ENCODE peak calls at places on chromosomes 7 and 10, in nine cellular contexts. A is suprapubic skin; E is CD8-positive, alpha-beta T cell; F is upper lobe of right lung; J is GM23338; V is K562; B is spleen; K is endodermal cell; L is fibroblast of lung. N is an unnamed sample. For H3K27me3 and H3K4me1, the result is how much of the 10 kb centered on the place peaks cover.

GRCh38 chr10:110642980-110643655 is 1.0 kb upstream of the RBM20 start:
- DNase-seq in K (peak), A (no peak), L (peak), F (no peak), E (no peak), J (peak), B (no peak), V (no peak), N (no peak)

GRCh38 chr10:31620236-31621151 is 301.5 kb downstream of the ZEB1 start:
- DNase-seq in F (no peak), A (peak), V (peak), L (peak), K (peak), E (no peak), J (peak), B (peak), N (no peak)

GRCh38 chr7:151598045-151598444 is 78.3 kb upstream of the RHEB start:
- DNase-seq in K (no peak), B (no peak), F (no peak), L (peak), J (no peak), V (no peak), A (no peak), E (no peak), N (no peak)

GRCh38 chr10:26790596-26790995 is 70.2 kb downstream of the ABI1 start:
- DNase-seq in B (no peak), A (no peak), L (peak), F (no peak), J (no peak), K (no peak), V (no peak), E (no peak), N (no peak)

GRCh38 chr7:143499246-143499645 is 21.6 kb downstream of the TAS2R41 start:
- DNase-seq in V (no peak), F (no peak), E (no peak), L (peak), B (no peak), A (no peak), K (no peak), J (no peak), N (no peak)

GRCh38 chr7:8365499-8366110 is 67.8 kb upstream of the NXPH1 start:
- DNase-seq in B (no peak), V (peak), A (no peak), J (peak), E (no peak), F (no peak), K (no peak), L (no peak), N (no peak)

GRCh38 chr7:51028128-51028830 is 245.6 kb upstream of the GRB10 start:
- DNase-seq in B (no peak), E (no peak), K (no peak), L (no peak), F (peak), A (no peak), V (no peak), J (no peak), N (no peak)

GRCh38 chr7:13641699-13642098 is 347.8 kb downstream of the ETV1 start:
- DNase-seq in E (no peak), K (no peak), F (no peak), V (no peak), A (no peak), L (peak), B (no peak), J (no peak), N (no peak)

GRCh38 chr7:83918142-83918541 is 269.2 kb upstream of the SEMA3E start:
- DNase-seq in F (no peak), J (no peak), A (no peak), B (no peak), K (no peak), L (no peak), E (no peak), V (no peak), N (no peak)

GRCh38 chr10:45811075-45811474 is 36.2 kb downstream of the AGAP4 start:
- DNase-seq in K (no peak), J (no peak), F (no peak), B (no peak), V (no peak), E (no peak), L (no peak), A (no peak), N (no peak)

GRCh38 chr10:14372616-14373015 is 41.9 kb upstream of the FRMD4A start:
- DNase-seq in K (no peak), V (no peak), J (no peak), F (no peak), E (no peak), B (no peak), A (no peak), L (no peak), N (no peak)

GRCh38 chr7:86995814-86996213 is 63.6 kb downstream of the ELAPOR2 start:
- DNase-seq in K (no peak), J (no peak), E (no peak), A (no peak), V (no peak), B (no peak), L (no peak), F (no peak), N (no peak)

GRCh38 chr10:79260803-79261740 is 86.2 kb upstream of the PPIF start:
- DNase-seq in F (no peak), L (peak), V (no peak), A (no peak), B (no peak), J (peak), K (peak), E (no peak), N (no peak)

GRCh38 chr7:151076863-151077704 is 3.5 kb downstream of the FASTK start:
- DNase-seq in B (peak), F (peak), L (no peak), J (peak), A (no peak), E (no peak), K (peak), V (peak), N (no peak)

GRCh38 chr7:158094046-158094445 is 493.6 kb downstream of the PTPRN2 start:
- DNase-seq in V (no peak), J (no peak), A (peak), E (no peak), L (no peak), B (peak), F (no peak), K (peak), N (no peak)

GRCh38 chr10:20922033-20922432 is 24.9 kb upstream of the NEBL start:
- DNase-seq in L (no peak), B (no peak), E (no peak), F (no peak), A (no peak), K (no peak), V (no peak), J (no peak), N (no peak)

GRCh38 chr10:116888380-116889055 is 39.2 kb downstream of the ENO4 start:
- DNase-seq in V (no peak), B (no peak), L (peak), F (no peak), A (peak), J (peak), K (peak), E (no peak), N (no peak)

GRCh38 chr10:126336786-126337185 is 51.5 kb downstream of the ADAM12 start:
- DNase-seq in F (no peak), A (no peak), V (no peak), E (no peak), K (no peak), B (no peak), J (no peak), L (peak), N (no peak)

GRCh38 chr7:87152897-87153641 is 816 bp downstream of the DMTF1 start:
- DNase-seq in K (peak), J (peak), V (peak), B (peak), F (peak), E (no peak), A (peak), L (peak), N (no peak)

GRCh38 chr10:119131512-119132240 is 27.8 kb downstream of the DENND10 start:
- DNase-seq in A (no peak), J (no peak), F (no peak), E (peak), B (no peak), K (no peak), L (no peak), V (peak), N (no peak)

GRCh38 chr7:32532716-32533115 is 37.4 kb downstream of the AVL9 start:
- DNase-seq in B (no peak), L (no peak), E (no peak), V (no peak), K (no peak), F (peak), J (no peak), A (no peak), N (no peak)

GRCh38 chr7:11540271-11540761 is 291.7 kb downstream of the THSD7A start:
- DNase-seq in A (no peak), V (no peak), F (no peak), L (peak), K (no peak), J (no peak), B (no peak), E (no peak), N (no peak)

GRCh38 chr7:28785002-28785995 is 172.8 kb downstream of the TRIL start:
- DNase-seq in E (no peak), A (no peak), V (no peak), K (peak), J (no peak), L (no peak), B (no peak), F (no peak), N (no peak)

GRCh38 chr7:4700577-4701235 is 18.6 kb downstream of the FOXK1 start:
- DNase-seq in V (no peak), E (no peak), L (peak), B (no peak), F (no peak), A (no peak), J (no peak), K (peak), N (no peak)

GRCh38 chr7:158816271-158816670 is 13.0 kb downstream of the ESYT2 start:
- DNase-seq in J (no peak), A (no peak), L (no peak), E (no peak), B (no peak), K (peak), V (no peak), F (no peak), N (no peak)

GRCh38 chr7:28539289-28539981 is 127.1 kb downstream of the CREB5 start:
- DNase-seq in L (no peak), F (no peak), A (no peak), J (no peak), K (no peak), V (no peak), E (no peak), B (no peak), N (no peak)

GRCh38 chr10:114767589-114768393 is 53.8 kb upstream of the FHIP2A start:
- DNase-seq in E (peak), A (no peak), B (peak), V (no peak), K (peak), L (no peak), F (peak), J (peak), N (no peak)

GRCh38 chr10:17516376-17516775 is 62.0 kb upstream of the ST8SIA6 start:
- DNase-seq in L (peak), J (no peak), V (no peak), A (no peak), F (no peak), B (no peak), K (no peak), E (no peak), N (no peak)

GRCh38 chr7:37201003-37201875 is 247.4 kb downstream of the ELMO1 start:
- DNase-seq in E (peak), A (peak), L (peak), F (peak), K (peak), J (peak), V (peak), B (peak), N (peak)

GRCh38 chr10:103758294-103758681 is 97.1 kb downstream of the SH3PXD2A start:
- DNase-seq in A (no peak), K (no peak), V (no peak), B (no peak), E (no peak), J (no peak), L (peak), F (no peak), N (no peak)

DNA sequence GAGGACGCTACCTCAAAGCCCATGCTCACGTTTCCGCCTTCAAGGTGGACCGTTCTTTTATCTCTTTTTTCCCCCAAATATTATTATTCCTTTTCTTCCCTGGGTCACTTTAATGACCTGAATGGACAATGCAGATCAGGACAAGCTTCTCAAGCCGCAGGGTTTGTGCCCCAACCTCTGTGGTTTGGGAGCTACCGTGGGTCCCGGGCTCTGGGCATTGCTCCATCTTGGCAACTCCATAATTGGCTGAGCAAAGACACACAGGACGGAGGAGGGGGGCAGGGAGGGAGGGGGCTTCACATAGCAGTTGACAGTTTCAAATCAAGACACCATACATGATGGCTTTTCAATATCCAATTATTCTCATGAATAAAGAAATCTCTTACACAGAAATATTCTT is 308.1 kb upstream of the FZD8 start:
- DNase-seq in B (no peak), L (no peak), V (no peak), K (no peak), F (no peak), A (no peak), J (no peak), E (no peak), N (no peak)
- H3K27ac ChIP-seq in B (no peak), L (no peak), V (no peak), K (no peak), F (no peak), A (no peak), J (no peak), E (no peak), N (no peak)

DNA sequence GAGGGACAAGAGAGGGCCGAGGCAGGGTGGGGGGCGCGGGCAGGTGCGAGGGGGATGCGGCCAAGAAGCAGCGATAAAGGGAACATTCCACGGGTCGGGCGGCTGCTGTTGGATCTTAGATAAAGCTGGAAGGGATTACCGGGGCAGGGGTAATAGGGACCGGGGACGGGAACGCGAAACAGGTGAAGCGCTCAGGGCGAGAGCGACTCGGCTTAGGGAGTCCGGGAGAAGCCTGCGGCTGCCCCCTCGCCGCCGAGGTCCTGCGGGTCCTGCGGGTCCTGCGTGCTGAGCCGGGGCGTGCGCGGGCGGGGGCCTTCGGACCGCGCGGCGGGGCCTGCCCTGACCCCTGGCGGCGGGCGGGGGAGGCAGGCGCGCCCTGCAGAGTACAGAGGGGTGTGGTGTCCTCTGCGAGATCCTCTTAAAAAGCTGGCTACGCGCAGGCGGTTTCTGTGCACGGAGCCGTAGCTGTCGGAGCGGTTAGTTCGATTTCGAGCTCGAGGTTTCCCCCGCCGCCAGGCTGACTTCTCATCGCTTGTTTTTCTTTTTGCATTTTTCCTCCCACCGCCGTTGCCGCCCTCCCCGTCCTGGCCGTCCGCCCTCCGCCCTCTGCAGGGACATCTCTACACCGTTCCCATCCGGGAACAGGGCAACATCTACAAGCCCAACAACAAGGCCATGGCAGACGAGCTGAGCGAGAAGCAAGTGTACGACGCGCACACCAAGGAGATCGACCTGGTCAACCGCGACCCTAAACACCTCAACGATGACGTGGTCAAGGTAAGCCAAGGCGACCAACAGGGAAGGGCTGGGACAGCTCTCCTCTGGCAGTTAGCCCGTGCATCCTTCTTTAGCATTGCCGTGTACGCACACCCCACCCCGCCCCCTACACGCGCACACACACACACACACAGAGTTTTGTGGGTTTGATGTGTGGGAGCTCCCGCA is 1.3 kb downstream of the CAV1 start:
- DNase-seq in K (peak), L (peak), E (peak), F (peak), A (peak), B (peak), V (peak), J (peak), N (peak)
- H3K27me3 ChIP-seq in K (under half), L (under half), E (under half), F (under half), A (under half), B (under half), V (under half), J (under half), N (under half)

GRCh38 chr7:116854132-116854531 is 8.3 kb upstream of the CAPZA2 start:
- DNase-seq in J (no peak), V (no peak), A (no peak), E (no peak), L (no peak), K (no peak), B (no peak), F (no peak), N (no peak)
- H3K4me1 ChIP-seq in J (under half), V (under half), A (under half), E (under half), L (under half), K (under half), B (under half), F (under half), N (under half)

DNA sequence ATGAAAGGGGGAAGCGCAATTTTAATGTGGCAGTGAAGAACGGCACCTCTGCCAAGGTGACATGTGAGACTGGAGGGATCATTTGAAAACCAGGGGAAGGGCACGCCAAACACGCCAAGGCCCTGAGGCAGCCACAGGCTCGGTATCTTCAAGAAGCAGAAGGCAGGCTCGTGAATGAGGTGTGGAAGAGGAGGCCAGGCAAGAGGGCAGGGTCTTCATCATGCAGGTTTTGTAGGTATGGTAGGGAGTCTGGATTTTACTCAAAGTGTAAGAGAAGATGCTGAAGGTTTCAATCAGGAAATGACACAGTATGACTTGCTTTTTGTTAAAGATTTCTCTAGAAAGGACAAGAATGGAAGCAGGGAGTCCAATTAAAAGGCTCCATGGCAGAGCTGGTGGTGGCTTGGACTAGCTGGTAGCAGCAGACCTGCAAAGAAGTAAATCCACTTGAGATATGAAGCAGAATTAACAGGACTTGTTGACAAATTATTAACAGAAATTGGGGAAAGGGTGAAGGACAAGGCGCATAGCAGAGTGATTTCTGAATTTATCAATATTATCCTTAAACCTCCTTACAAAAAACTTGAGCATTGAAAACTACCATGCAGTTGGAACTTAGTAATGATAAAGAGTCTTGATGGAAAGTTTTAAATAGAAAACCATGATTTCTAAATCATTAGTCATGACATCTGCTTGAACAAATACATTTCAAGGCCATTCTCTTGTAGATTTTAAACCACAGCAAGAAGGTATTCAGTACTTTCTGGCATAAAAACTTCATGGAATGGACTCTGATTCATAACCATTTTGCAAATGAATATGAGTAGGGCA is 70.4 kb downstream of the COA1 start:
- DNase-seq in K (no peak), F (no peak), V (no peak), J (no peak), E (no peak), L (peak), B (no peak), A (no peak), N (no peak)
- H3K27ac ChIP-seq in K (no peak), F (no peak), V (no peak), J (peak), E (no peak), L (peak), B (peak), A (no peak), N (no peak)

GRCh38 chr7:96266015-96266414 is 55.9 kb downstream of the SLC25A13 start:
- DNase-seq in V (no peak), F (no peak), J (no peak), K (no peak), B (no peak), L (no peak), A (no peak), E (no peak), N (no peak)
- H3K27me3 ChIP-seq in V (under half), F (under half), J (under half), K (under half), B (under half), L (under half), A (under half), E (under half), N (under half)